ENCODE peak calls at places on chromosome 12, in six cellular contexts. One of them, this sample, is unnamed.

GRCh38 chr12:94187351-94187750 is 39.0 kb downstream of the PLXNC1 start:
- DNase-seq in PC-3: no peak
- DNase-seq in fibroblast of lung: peak
- DNase-seq in A549: no peak
- DNase-seq in H9: no peak
- DNase-seq in MM.1S: no peak
- DNase-seq in this sample: no peak

GRCh38 chr12:84070311-84070710 is 842.3 kb downstream of the SLC6A15 start:
- DNase-seq in PC-3: no peak
- DNase-seq in fibroblast of lung: peak
- DNase-seq in A549: no peak
- DNase-seq in H9: no peak
- DNase-seq in MM.1S: no peak
- DNase-seq in this sample: no peak

GRCh38 chr12:49476091-49476490 is 62.7 kb upstream of the KCNH3 start:
- DNase-seq in PC-3: no peak
- DNase-seq in fibroblast of lung: no peak
- DNase-seq in A549: no peak
- DNase-seq in H9: peak
- DNase-seq in MM.1S: no peak
- DNase-seq in this sample: no peak

GRCh38 chr12:153080-153746 is 60.7 kb downstream of the SLC6A12 start:
- DNase-seq in PC-3: peak
- DNase-seq in fibroblast of lung: peak
- DNase-seq in A549: peak
- DNase-seq in H9: peak
- DNase-seq in MM.1S: peak
- DNase-seq in this sample: peak

GRCh38 chr12:65638324-65638723 is 186.0 kb upstream of the HMGA2 start:
- DNase-seq in PC-3: no peak
- DNase-seq in fibroblast of lung: no peak
- DNase-seq in A549: no peak
- DNase-seq in H9: no peak
- DNase-seq in MM.1S: no peak
- DNase-seq in this sample: no peak

GRCh38 chr12:109709401-109710278 is 4.0 kb upstream of the FAM222A start:
- DNase-seq in PC-3: peak
- DNase-seq in fibroblast of lung: no peak
- DNase-seq in A549: no peak
- DNase-seq in H9: no peak
- DNase-seq in MM.1S: no peak
- DNase-seq in this sample: peak

GRCh38 chr12:99911076-99911475 is 73.7 kb downstream of the ANKS1B start:
- DNase-seq in PC-3: peak
- DNase-seq in fibroblast of lung: peak
- DNase-seq in A549: peak
- DNase-seq in H9: no peak
- DNase-seq in MM.1S: no peak
- DNase-seq in this sample: peak

GRCh38 chr12:69966839-69967238 is 141.8 kb downstream of the MYRFL start:
- DNase-seq in PC-3: peak
- DNase-seq in fibroblast of lung: no peak
- DNase-seq in A549: peak
- DNase-seq in H9: no peak
- DNase-seq in MM.1S: no peak
- DNase-seq in this sample: no peak

GRCh38 chr12:25583545-25583944 is 30.5 kb upstream of the LMNTD1 start:
- DNase-seq in PC-3: peak
- DNase-seq in fibroblast of lung: peak
- DNase-seq in A549: peak
- DNase-seq in H9: peak
- DNase-seq in MM.1S: no peak
- DNase-seq in this sample: no peak

GRCh38 chr12:120483621-120484020 is 12.3 kb upstream of the DYNLL1 start:
- DNase-seq in PC-3: no peak
- DNase-seq in fibroblast of lung: no peak
- DNase-seq in A549: no peak
- DNase-seq in H9: no peak
- DNase-seq in MM.1S: no peak
- DNase-seq in this sample: no peak

GRCh38 chr12:122203301-122203967 is at the start of gene B3GNT4:
- DNase-seq in PC-3: peak
- DNase-seq in fibroblast of lung: peak
- DNase-seq in A549: peak
- DNase-seq in H9: peak
- DNase-seq in MM.1S: peak
- DNase-seq in this sample: peak

GRCh38 chr12:75704664-75705063 is 193.3 kb upstream of the KRR1 start:
- DNase-seq in PC-3: no peak
- DNase-seq in fibroblast of lung: peak
- DNase-seq in A549: no peak
- DNase-seq in H9: no peak
- DNase-seq in MM.1S: no peak
- DNase-seq in this sample: no peak

DNA sequence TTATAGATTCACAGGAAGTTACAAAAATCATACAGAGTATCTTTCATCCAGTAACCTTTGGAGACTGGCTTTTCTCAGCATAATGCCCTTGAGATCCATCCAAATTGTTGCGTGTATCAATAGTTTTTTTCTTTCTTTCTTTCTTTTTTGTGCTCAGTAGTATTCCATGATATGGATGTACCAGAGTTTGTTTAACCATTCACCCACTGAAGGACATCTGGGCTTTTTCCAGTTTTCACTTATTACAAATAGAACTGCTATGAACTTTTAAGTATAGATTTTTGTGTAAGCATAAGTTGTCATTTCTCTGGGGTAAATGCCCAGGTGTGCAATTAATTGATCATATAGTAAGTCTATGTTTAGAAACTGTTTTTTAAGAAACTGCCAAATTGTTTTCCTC is 79.4 kb downstream of the FBXL14 start:
- DNase-seq in PC-3: no peak
- DNase-seq in fibroblast of lung: no peak
- DNase-seq in A549: no peak
- DNase-seq in H9: no peak
- DNase-seq in MM.1S: no peak
- DNase-seq in this sample: no peak
- H3K4me2 ChIP-seq in PC-3: no peak
- H3K4me2 ChIP-seq in fibroblast of lung: no peak
- H3K4me2 ChIP-seq in A549: no peak
- H3K4me2 ChIP-seq in H9: no peak
- H3K4me2 ChIP-seq in MM.1S: no peak
- H3K4me2 ChIP-seq in this sample: no peak

GRCh38 chr12:52141306-52141705 is 50.5 kb downstream of the KRT80 start:
- DNase-seq in PC-3: no peak
- DNase-seq in fibroblast of lung: no peak
- DNase-seq in A549: peak
- DNase-seq in H9: peak
- DNase-seq in MM.1S: no peak
- DNase-seq in this sample: peak

GRCh38 chr12:52139147-52139546 is 52.7 kb downstream of the KRT80 start:
- DNase-seq in PC-3: no peak
- DNase-seq in fibroblast of lung: no peak
- DNase-seq in A549: no peak
- DNase-seq in H9: no peak
- DNase-seq in MM.1S: no peak
- DNase-seq in this sample: no peak

GRCh38 chr12:52139579-52140062 is 52.2 kb downstream of the KRT80 start:
- DNase-seq in PC-3: peak
- DNase-seq in fibroblast of lung: peak
- DNase-seq in A549: peak
- DNase-seq in H9: peak
- DNase-seq in MM.1S: peak
- DNase-seq in this sample: no peak

GRCh38 chr12:52142431-52142830 is 49.4 kb downstream of the KRT80 start:
- DNase-seq in PC-3: no peak
- DNase-seq in fibroblast of lung: no peak
- DNase-seq in A549: no peak
- DNase-seq in H9: no peak
- DNase-seq in MM.1S: no peak
- DNase-seq in this sample: peak

DNA sequence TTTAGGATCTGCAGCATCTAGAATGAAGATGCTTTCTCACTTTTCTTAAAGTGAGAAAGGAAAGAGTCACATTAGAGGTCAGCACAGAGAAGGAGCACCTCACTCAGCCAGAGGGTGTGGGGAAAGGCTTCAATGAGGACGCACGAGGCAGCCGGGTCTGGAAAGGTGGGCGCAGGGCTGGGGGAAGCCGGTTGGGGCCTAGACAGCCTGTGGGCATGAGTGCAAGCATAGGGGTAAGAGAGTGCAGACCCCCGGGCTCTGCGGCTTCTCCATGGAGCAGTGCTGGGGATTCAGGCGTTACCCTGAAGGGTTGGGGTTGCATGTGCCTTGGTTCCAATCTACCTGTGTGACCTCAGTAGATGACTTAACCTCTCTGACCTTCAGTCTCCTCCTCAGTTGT is 49.9 kb downstream of the KRT80 start:
- DNase-seq in PC-3: no peak
- DNase-seq in fibroblast of lung: no peak
- DNase-seq in A549: no peak
- DNase-seq in H9: no peak
- DNase-seq in MM.1S: no peak
- DNase-seq in this sample: peak
- H3K4me2 ChIP-seq in PC-3: no peak
- H3K4me2 ChIP-seq in fibroblast of lung: no peak
- H3K4me2 ChIP-seq in A549: no peak
- H3K4me2 ChIP-seq in H9: no peak
- H3K4me2 ChIP-seq in MM.1S: no peak
- H3K4me2 ChIP-seq in this sample: no peak

GRCh38 chr12:107165581-107165980 is 72.2 kb upstream of the CRY1 start:
- DNase-seq in PC-3: no peak
- DNase-seq in fibroblast of lung: no peak
- DNase-seq in A549: no peak
- DNase-seq in H9: no peak
- DNase-seq in MM.1S: no peak
- DNase-seq in this sample: no peak

GRCh38 chr12:107167756-107168155 is 74.4 kb upstream of the CRY1 start:
- DNase-seq in PC-3: no peak
- DNase-seq in fibroblast of lung: no peak
- DNase-seq in A549: no peak
- DNase-seq in H9: no peak
- DNase-seq in MM.1S: no peak
- DNase-seq in this sample: no peak

GRCh38 chr12:107159384-107159900 is 66.1 kb upstream of the CRY1 start:
- DNase-seq in PC-3: no peak
- DNase-seq in fibroblast of lung: no peak
- DNase-seq in A549: no peak
- DNase-seq in H9: no peak
- DNase-seq in MM.1S: no peak
- DNase-seq in this sample: no peak

GRCh38 chr12:107164392-107164791 is 71.0 kb upstream of the CRY1 start:
- DNase-seq in PC-3: no peak
- DNase-seq in fibroblast of lung: no peak
- DNase-seq in A549: no peak
- DNase-seq in H9: no peak
- DNase-seq in MM.1S: peak
- DNase-seq in this sample: no peak

DNA sequence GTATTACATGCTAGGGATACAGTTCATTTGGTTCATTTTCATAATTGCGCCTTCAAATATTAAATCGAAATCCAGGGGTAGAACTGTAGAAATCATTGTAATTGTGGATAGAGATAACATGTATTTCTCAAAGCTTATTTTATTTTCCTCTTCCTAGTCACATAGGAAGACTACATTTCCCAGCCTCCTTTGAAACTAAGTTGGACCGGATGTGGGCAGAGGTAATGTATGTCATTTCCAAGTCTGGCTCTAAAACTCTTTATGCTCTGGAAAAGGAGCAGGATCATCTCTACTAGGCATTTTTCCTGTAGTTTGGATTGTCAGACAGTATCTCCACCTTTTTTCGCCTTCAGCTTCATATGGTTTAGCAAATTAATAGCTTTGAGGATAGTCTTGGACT is 70.1 kb upstream of the CRY1 start:
- DNase-seq in PC-3: peak
- DNase-seq in fibroblast of lung: no peak
- DNase-seq in A549: no peak
- DNase-seq in H9: no peak
- DNase-seq in MM.1S: no peak
- DNase-seq in this sample: no peak
- H3K4me2 ChIP-seq in PC-3: no peak
- H3K4me2 ChIP-seq in fibroblast of lung: no peak
- H3K4me2 ChIP-seq in A549: no peak
- H3K4me2 ChIP-seq in H9: no peak
- H3K4me2 ChIP-seq in MM.1S: no peak
- H3K4me2 ChIP-seq in this sample: no peak

DNA sequence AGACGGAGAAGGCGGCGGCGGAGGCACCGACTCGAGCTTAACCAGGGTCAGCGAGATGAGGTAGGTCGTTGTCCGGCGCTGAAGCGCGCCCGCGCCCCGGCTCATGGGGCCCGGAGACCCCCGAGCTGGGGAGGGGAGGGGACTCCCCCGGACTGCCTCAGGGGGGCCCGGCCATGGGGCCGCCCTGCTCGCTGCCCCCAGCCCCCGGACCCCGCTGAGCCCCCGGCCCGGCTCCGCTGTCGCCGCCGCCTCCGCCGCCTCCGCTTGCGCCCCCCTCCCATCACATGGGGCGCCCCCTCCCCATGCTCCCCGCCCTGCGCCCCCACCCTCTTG is 434 bp downstream of the AGAP2 start:
- DNase-seq in PC-3: no peak
- DNase-seq in fibroblast of lung: no peak
- DNase-seq in A549: no peak
- DNase-seq in H9: no peak
- DNase-seq in MM.1S: no peak
- DNase-seq in this sample: no peak
- H3K4me2 ChIP-seq in PC-3: peak
- H3K4me2 ChIP-seq in fibroblast of lung: peak
- H3K4me2 ChIP-seq in A549: peak
- H3K4me2 ChIP-seq in H9: peak
- H3K4me2 ChIP-seq in MM.1S: no peak
- H3K4me2 ChIP-seq in this sample: peak

GRCh38 chr12:67911789-67912188 is 77.5 kb upstream of the IFNG-AS1 start:
- DNase-seq in PC-3: no peak
- DNase-seq in fibroblast of lung: no peak
- DNase-seq in A549: no peak
- DNase-seq in H9: no peak
- DNase-seq in MM.1S: no peak
- DNase-seq in this sample: no peak
- H3K4me2 ChIP-seq in PC-3: peak
- H3K4me2 ChIP-seq in fibroblast of lung: no peak
- H3K4me2 ChIP-seq in A549: no peak
- H3K4me2 ChIP-seq in H9: no peak
- H3K4me2 ChIP-seq in MM.1S: no peak
- H3K4me2 ChIP-seq in this sample: no peak

GRCh38 chr12:4238577-4238976 is 35.0 kb upstream of the CCND2 start:
- DNase-seq in PC-3: no peak
- DNase-seq in fibroblast of lung: no peak
- DNase-seq in A549: no peak
- DNase-seq in H9: no peak
- DNase-seq in MM.1S: no peak
- DNase-seq in this sample: no peak
- H3K4me2 ChIP-seq in PC-3: no peak
- H3K4me2 ChIP-seq in fibroblast of lung: no peak
- H3K4me2 ChIP-seq in A549: no peak
- H3K4me2 ChIP-seq in H9: no peak
- H3K4me2 ChIP-seq in MM.1S: no peak
- H3K4me2 ChIP-seq in this sample: no peak